ENCODE peak calls at places on chromosomes 7 and 10, in eight cellular contexts. One of them, this sample, is unnamed.

GRCh38 chr7:125423444-125424155 is 494.0 kb upstream of the POT1 start:
- DNase-seq in GM12878: no peak
- DNase-seq in heart left ventricle: no peak
- DNase-seq in astrocyte of the spinal cord: peak
- DNase-seq in astrocyte of the cerebellum: peak
- DNase-seq in GM23338: no peak
- DNase-seq in astrocyte: peak
- DNase-seq in cardiac fibroblast: peak
- DNase-seq in this sample: no peak

GRCh38 chr7:90233569-90233968 is 11.4 kb upstream of the CFAP69 start:
- DNase-seq in GM23338: no peak
- DNase-seq in cardiac fibroblast: no peak
- DNase-seq in astrocyte of the spinal cord: no peak
- DNase-seq in astrocyte: no peak
- DNase-seq in astrocyte of the cerebellum: no peak
- DNase-seq in GM12878: no peak
- DNase-seq in heart left ventricle: no peak
- DNase-seq in this sample: no peak

GRCh38 chr10:132808568-132809236 is 22.8 kb upstream of the NKX6-2 start:
- DNase-seq in GM23338: peak
- DNase-seq in GM12878: no peak
- DNase-seq in astrocyte: no peak
- DNase-seq in astrocyte of the spinal cord: no peak
- DNase-seq in astrocyte of the cerebellum: no peak
- DNase-seq in heart left ventricle: no peak
- DNase-seq in cardiac fibroblast: no peak
- DNase-seq in this sample: no peak

GRCh38 chr10:17536221-17536620 is 81.0 kb downstream of the HACD1 start:
- DNase-seq in astrocyte: no peak
- DNase-seq in astrocyte of the spinal cord: no peak
- DNase-seq in GM23338: no peak
- DNase-seq in astrocyte of the cerebellum: no peak
- DNase-seq in heart left ventricle: no peak
- DNase-seq in cardiac fibroblast: no peak
- DNase-seq in GM12878: no peak
- DNase-seq in this sample: peak

GRCh38 chr7:158442260-158442659 is 145.4 kb downstream of the PTPRN2 start:
- DNase-seq in GM23338: peak
- DNase-seq in astrocyte of the spinal cord: no peak
- DNase-seq in cardiac fibroblast: no peak
- DNase-seq in astrocyte of the cerebellum: no peak
- DNase-seq in astrocyte: no peak
- DNase-seq in heart left ventricle: no peak
- DNase-seq in GM12878: no peak
- DNase-seq in this sample: no peak

GRCh38 chr10:91603931-91604331 is 28.9 kb downstream of the PPP1R3C start:
- DNase-seq in GM12878: no peak
- DNase-seq in astrocyte: peak
- DNase-seq in GM23338: no peak
- DNase-seq in astrocyte of the spinal cord: peak
- DNase-seq in heart left ventricle: no peak
- DNase-seq in cardiac fibroblast: peak
- DNase-seq in astrocyte of the cerebellum: peak
- DNase-seq in this sample: peak

GRCh38 chr10:47137311-47137851 is 162.6 kb upstream of the GDF10 start:
- DNase-seq in cardiac fibroblast: peak
- DNase-seq in heart left ventricle: no peak
- DNase-seq in astrocyte: peak
- DNase-seq in GM12878: no peak
- DNase-seq in GM23338: no peak
- DNase-seq in astrocyte of the spinal cord: peak
- DNase-seq in astrocyte of the cerebellum: peak
- DNase-seq in this sample: peak

GRCh38 chr10:117320050-117320665 is 55.1 kb downstream of the PDZD8 start:
- DNase-seq in GM23338: peak
- DNase-seq in astrocyte of the spinal cord: peak
- DNase-seq in heart left ventricle: no peak
- DNase-seq in cardiac fibroblast: peak
- DNase-seq in GM12878: no peak
- DNase-seq in astrocyte: no peak
- DNase-seq in astrocyte of the cerebellum: no peak
- DNase-seq in this sample: peak

DNA sequence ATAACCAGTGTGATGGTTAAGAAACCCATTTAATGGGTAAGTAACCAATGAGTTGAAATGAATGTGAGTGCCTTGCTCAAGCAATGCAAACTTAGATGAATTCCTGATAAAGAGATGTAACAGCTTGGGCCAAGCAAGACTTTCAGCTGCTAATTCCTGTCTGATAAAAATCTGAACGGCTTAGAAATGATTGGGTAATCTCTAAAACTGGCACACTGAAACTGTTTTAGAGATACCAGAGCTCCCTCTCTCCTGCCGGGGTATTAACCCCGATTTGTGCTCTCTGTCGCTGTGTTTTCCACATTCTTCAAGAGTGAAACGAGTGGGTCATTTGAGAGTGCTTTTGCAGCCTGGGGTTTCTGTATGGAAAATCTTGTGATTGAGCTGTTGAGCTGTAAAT is 534.9 kb upstream of the GALNT17 start:
- DNase-seq in cardiac fibroblast: no peak
- DNase-seq in GM23338: no peak
- DNase-seq in astrocyte of the spinal cord: no peak
- DNase-seq in astrocyte: no peak
- DNase-seq in GM12878: no peak
- DNase-seq in astrocyte of the cerebellum: no peak
- DNase-seq in heart left ventricle: no peak
- DNase-seq in this sample: no peak
- H3K4me3 ChIP-seq in cardiac fibroblast: no peak
- H3K4me3 ChIP-seq in GM23338: peak
- H3K4me3 ChIP-seq in astrocyte of the spinal cord: no peak
- H3K4me3 ChIP-seq in astrocyte: no peak
- H3K4me3 ChIP-seq in GM12878: no peak
- H3K4me3 ChIP-seq in astrocyte of the cerebellum: no peak
- H3K4me3 ChIP-seq in heart left ventricle: no peak
- H3K4me3 ChIP-seq in this sample: no peak

GRCh38 chr7:43929529-43930457 is 3.6 kb downstream of the UBE2D4 start:
- DNase-seq in GM12878: no peak
- DNase-seq in astrocyte of the spinal cord: no peak
- DNase-seq in heart left ventricle: no peak
- DNase-seq in cardiac fibroblast: no peak
- DNase-seq in GM23338: no peak
- DNase-seq in astrocyte: no peak
- DNase-seq in astrocyte of the cerebellum: no peak
- DNase-seq in this sample: no peak

GRCh38 chr7:43922726-43923125 is 3.5 kb upstream of the UBE2D4 start:
- DNase-seq in astrocyte: no peak
- DNase-seq in astrocyte of the cerebellum: no peak
- DNase-seq in cardiac fibroblast: no peak
- DNase-seq in astrocyte of the spinal cord: no peak
- DNase-seq in GM12878: no peak
- DNase-seq in GM23338: no peak
- DNase-seq in heart left ventricle: no peak
- DNase-seq in this sample: no peak

GRCh38 chr7:43921423-43921822 is 4.8 kb upstream of the UBE2D4 start:
- DNase-seq in GM12878: no peak
- DNase-seq in heart left ventricle: no peak
- DNase-seq in GM23338: no peak
- DNase-seq in cardiac fibroblast: no peak
- DNase-seq in astrocyte of the cerebellum: no peak
- DNase-seq in astrocyte: no peak
- DNase-seq in astrocyte of the spinal cord: no peak
- DNase-seq in this sample: no peak

GRCh38 chr7:43927810-43928209 is 1.6 kb downstream of the UBE2D4 start:
- DNase-seq in cardiac fibroblast: no peak
- DNase-seq in astrocyte of the cerebellum: no peak
- DNase-seq in GM23338: no peak
- DNase-seq in astrocyte: no peak
- DNase-seq in astrocyte of the spinal cord: no peak
- DNase-seq in heart left ventricle: no peak
- DNase-seq in GM12878: no peak
- DNase-seq in this sample: no peak

DNA sequence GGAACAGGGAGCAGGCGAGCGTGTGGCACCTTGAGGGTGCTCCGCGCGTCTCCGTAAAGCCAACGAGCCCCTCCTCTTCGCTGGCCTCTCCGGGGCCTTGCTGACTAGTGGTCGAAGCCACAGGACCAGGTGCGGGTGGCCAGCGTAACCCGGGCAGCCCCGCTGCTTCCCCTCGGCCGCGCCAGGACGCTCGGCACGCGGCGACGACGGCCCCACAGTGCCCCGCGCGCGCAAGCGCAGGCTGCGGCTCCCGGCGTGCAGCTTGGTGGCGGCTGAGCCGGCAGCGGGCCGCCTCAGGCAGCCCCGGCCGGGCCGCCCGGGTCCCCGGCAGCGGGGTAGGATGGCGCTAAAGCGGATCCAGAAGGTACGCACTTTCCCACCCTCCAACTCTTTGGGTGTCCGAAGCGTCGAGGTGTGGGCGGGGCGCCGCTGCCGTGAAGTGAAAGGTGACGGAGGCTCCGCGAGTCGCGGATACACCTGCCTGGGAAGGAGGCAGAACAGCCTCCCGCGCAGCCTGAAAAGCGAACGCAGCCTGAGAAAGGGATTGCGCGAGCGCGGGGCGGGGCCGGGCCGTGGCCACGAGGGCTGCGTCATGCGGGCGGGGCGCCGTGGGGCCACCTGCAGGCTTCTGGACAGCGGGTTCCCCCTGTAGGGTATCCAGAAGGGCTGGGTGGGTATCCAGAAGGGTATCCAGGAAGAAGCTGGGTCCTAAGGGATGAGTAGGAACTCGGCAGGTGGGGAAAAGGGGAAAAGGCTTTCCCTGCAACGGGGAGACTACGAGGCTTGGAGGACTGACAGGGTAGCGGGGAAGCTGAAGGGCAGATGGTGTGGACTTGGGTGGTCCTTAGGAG is at the start of gene UBE2D4:
- DNase-seq in astrocyte: peak
- DNase-seq in cardiac fibroblast: peak
- DNase-seq in astrocyte of the spinal cord: peak
- DNase-seq in GM23338: peak
- DNase-seq in astrocyte of the cerebellum: no peak
- DNase-seq in heart left ventricle: peak
- DNase-seq in GM12878: peak
- DNase-seq in this sample: peak
- TF ChIP-seq CTCF in astrocyte: no peak
- TF ChIP-seq CTCF in cardiac fibroblast: peak
- TF ChIP-seq CTCF in astrocyte of the spinal cord: no peak
- TF ChIP-seq CTCF in GM23338: no peak
- TF ChIP-seq CTCF in astrocyte of the cerebellum: no peak
- TF ChIP-seq CTCF in heart left ventricle: peak
- TF ChIP-seq CTCF in GM12878: peak
- TF ChIP-seq CTCF in this sample: peak

DNA sequence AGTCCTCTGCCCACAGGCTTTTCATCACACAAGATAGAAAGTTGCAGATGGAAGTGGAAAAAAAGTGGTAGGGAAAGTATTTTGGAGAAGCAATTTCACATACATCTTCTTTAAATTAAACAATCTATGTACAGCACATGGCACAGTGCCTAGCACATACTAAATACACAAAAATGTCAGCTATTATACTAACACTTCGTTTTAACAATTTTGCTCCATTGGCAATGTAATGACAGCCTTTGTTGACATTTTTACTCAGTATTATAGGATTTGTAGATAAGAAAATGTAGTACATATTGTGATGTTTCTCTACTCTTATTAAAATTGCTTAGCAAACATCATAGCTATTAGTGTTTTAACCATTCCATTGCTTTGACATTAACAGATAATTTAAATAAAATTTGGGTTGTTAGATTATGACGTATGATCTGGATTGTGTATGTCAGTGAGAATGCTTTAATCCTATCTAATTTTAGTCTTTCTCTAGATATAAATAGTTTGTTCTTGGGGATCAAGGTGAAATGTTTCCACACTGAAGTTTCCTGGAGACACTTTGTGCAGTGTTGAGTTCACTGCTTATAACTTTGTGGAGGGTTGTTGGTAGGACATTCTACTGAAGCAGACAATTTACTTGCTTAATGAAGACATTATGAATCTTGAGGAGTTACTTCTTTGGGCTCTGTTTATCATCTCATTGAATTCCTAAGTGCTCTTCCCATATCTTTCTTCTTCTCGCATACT is 202.8 kb upstream of the DKK1 start:
- DNase-seq in cardiac fibroblast: no peak
- DNase-seq in GM23338: no peak
- DNase-seq in astrocyte of the spinal cord: no peak
- DNase-seq in heart left ventricle: no peak
- DNase-seq in astrocyte: no peak
- DNase-seq in GM12878: no peak
- DNase-seq in astrocyte of the cerebellum: no peak
- DNase-seq in this sample: no peak
- H3K4me3 ChIP-seq in cardiac fibroblast: no peak
- H3K4me3 ChIP-seq in GM23338: no peak
- H3K4me3 ChIP-seq in astrocyte of the spinal cord: no peak
- H3K4me3 ChIP-seq in heart left ventricle: no peak
- H3K4me3 ChIP-seq in astrocyte: no peak
- H3K4me3 ChIP-seq in GM12878: no peak
- H3K4me3 ChIP-seq in astrocyte of the cerebellum: no peak
- H3K4me3 ChIP-seq in this sample: no peak

GRCh38 chr7:97179454-97180104 is 62.1 kb downstream of the SDHAF3 start:
- DNase-seq in GM23338: peak
- DNase-seq in astrocyte of the cerebellum: peak
- DNase-seq in astrocyte: peak
- DNase-seq in cardiac fibroblast: peak
- DNase-seq in GM12878: peak
- DNase-seq in astrocyte of the spinal cord: peak
- DNase-seq in heart left ventricle: peak
- DNase-seq in this sample: peak
- TF ChIP-seq CTCF in GM23338: peak
- TF ChIP-seq CTCF in astrocyte of the cerebellum: peak
- TF ChIP-seq CTCF in astrocyte: peak
- TF ChIP-seq CTCF in cardiac fibroblast: peak
- TF ChIP-seq CTCF in GM12878: peak
- TF ChIP-seq CTCF in astrocyte of the spinal cord: peak
- TF ChIP-seq CTCF in heart left ventricle: peak
- TF ChIP-seq CTCF in this sample: peak

DNA sequence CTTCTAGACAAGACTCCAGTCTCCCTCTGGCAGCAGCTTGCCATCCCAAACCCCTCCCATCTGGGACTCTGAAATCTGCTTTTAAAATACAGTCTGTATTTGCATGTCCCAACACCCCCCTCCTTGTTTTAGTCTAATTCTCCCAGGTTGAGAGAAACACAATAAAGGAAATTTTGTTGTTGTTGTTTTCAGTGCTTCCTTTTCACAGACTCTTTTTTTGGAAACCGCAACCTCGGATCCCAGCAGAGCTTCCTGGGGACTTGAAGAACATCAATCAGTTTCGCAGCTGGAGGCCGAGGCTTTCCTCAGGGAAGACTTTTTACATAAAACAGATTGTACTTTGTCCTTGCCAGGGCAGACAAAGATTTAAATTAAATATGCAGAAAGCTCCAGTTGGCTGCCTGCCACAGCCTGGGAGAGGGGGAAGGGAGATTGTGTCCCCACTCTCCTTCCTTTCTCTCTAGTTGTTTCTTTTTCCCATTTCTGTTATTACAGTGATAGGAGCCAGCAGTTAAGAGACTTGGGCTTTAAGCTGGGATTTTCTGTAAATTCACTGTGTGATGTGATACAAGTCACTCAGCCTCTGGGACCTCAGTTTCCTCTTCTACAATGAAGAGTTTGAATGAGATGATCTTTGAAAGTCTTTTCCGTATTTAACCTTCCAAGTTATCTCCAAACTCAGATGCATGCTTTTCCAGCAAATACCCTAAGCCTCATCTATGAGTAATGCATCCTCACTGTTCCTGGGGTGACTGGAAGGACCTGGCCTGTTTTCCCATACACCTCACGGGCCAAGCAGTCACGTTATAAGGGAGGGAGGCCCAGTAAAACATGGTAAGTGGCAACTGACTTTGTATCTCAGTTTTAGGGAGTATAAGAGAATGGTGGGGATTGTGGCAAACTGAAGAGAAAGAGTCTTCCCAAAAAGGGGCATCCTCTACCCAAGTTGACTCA is 192.3 kb downstream of the REEP3 start:
- DNase-seq in astrocyte: peak
- DNase-seq in astrocyte of the cerebellum: peak
- DNase-seq in GM23338: peak
- DNase-seq in cardiac fibroblast: peak
- DNase-seq in astrocyte of the spinal cord: peak
- DNase-seq in heart left ventricle: peak
- DNase-seq in GM12878: no peak
- DNase-seq in this sample: peak
- H3K4me3 ChIP-seq in astrocyte: peak
- H3K4me3 ChIP-seq in astrocyte of the cerebellum: no peak
- H3K4me3 ChIP-seq in GM23338: peak
- H3K4me3 ChIP-seq in cardiac fibroblast: no peak
- H3K4me3 ChIP-seq in astrocyte of the spinal cord: no peak
- H3K4me3 ChIP-seq in heart left ventricle: no peak
- H3K4me3 ChIP-seq in GM12878: no peak
- H3K4me3 ChIP-seq in this sample: no peak

This sample was measured in AG10803.